ENCODE peak calls at places on chromosomes 1 and 21, in five cellular contexts. One of them, this sample, is unnamed. For H3K27me3, the result is how much of the 10 kb centered on the place peaks cover.

GRCh38 chr1:208654241-208654640 is 410.1 kb upstream of the PLXNA2 start:
- DNase-seq in neural progenitor cell: peak
- DNase-seq in mammary epithelial cell: peak
- DNase-seq in PC-9: no peak
- DNase-seq in HCT116: peak
- DNase-seq in this sample: peak

GRCh38 chr1:47444578-47445465 is 7.0 kb downstream of the FOXD2 start:
- DNase-seq in neural progenitor cell: peak
- DNase-seq in mammary epithelial cell: peak
- DNase-seq in HCT116: no peak
- DNase-seq in PC-9: no peak
- DNase-seq in this sample: peak

GRCh38 chr1:80417651-80418050 is 1383.1 kb upstream of the ADGRL2 start:
- DNase-seq in PC-9: no peak
- DNase-seq in neural progenitor cell: no peak
- DNase-seq in HCT116: no peak
- DNase-seq in mammary epithelial cell: peak
- DNase-seq in this sample: no peak

GRCh38 chr1:27561126-27561899 is 42.6 kb downstream of the AHDC1 start:
- DNase-seq in HCT116: no peak
- DNase-seq in mammary epithelial cell: no peak
- DNase-seq in neural progenitor cell: peak
- DNase-seq in PC-9: no peak
- DNase-seq in this sample: no peak

GRCh38 chr1:155983191-155984023 is 5.1 kb upstream of the ARHGEF2 start:
- DNase-seq in neural progenitor cell: peak
- DNase-seq in PC-9: peak
- DNase-seq in mammary epithelial cell: peak
- DNase-seq in HCT116: peak
- DNase-seq in this sample: peak

GRCh38 chr21:45611296-45611695 is 32.2 kb upstream of the PCBP3 start:
- DNase-seq in PC-9: no peak
- DNase-seq in neural progenitor cell: no peak
- DNase-seq in HCT116: no peak
- DNase-seq in mammary epithelial cell: no peak
- DNase-seq in this sample: no peak

GRCh38 chr1:42423621-42424200 is 32.1 kb downstream of the ZMYND12 start:
- DNase-seq in neural progenitor cell: no peak
- DNase-seq in PC-9: no peak
- DNase-seq in mammary epithelial cell: no peak
- DNase-seq in HCT116: no peak
- DNase-seq in this sample: no peak

GRCh38 chr1:45037456-45037855 is 25.4 kb downstream of the UROD start:
- DNase-seq in PC-9: peak
- DNase-seq in mammary epithelial cell: no peak
- DNase-seq in neural progenitor cell: no peak
- DNase-seq in HCT116: no peak
- DNase-seq in this sample: no peak

GRCh38 chr1:119101563-119101962 is 38.9 kb downstream of the WARS2 start:
- DNase-seq in HCT116: no peak
- DNase-seq in mammary epithelial cell: peak
- DNase-seq in PC-9: no peak
- DNase-seq in neural progenitor cell: no peak
- DNase-seq in this sample: no peak

GRCh38 chr1:231355171-231355570 is 17.1 kb downstream of the SPRTN start:
- DNase-seq in mammary epithelial cell: no peak
- DNase-seq in HCT116: no peak
- DNase-seq in neural progenitor cell: no peak
- DNase-seq in PC-9: no peak
- DNase-seq in this sample: no peak

GRCh38 chr1:24862775-24863483 is 67.1 kb downstream of the RUNX3 start:
- DNase-seq in PC-9: no peak
- DNase-seq in HCT116: no peak
- DNase-seq in neural progenitor cell: no peak
- DNase-seq in mammary epithelial cell: no peak
- DNase-seq in this sample: no peak

GRCh38 chr21:29347274-29347681 is 48.6 kb downstream of the BACH1 start:
- DNase-seq in mammary epithelial cell: no peak
- DNase-seq in HCT116: no peak
- DNase-seq in neural progenitor cell: no peak
- DNase-seq in PC-9: no peak
- DNase-seq in this sample: no peak

GRCh38 chr1:109567823-109568222 is 19.4 kb downstream of the GNAI3 start:
- DNase-seq in mammary epithelial cell: no peak
- DNase-seq in neural progenitor cell: no peak
- DNase-seq in HCT116: no peak
- DNase-seq in PC-9: no peak
- DNase-seq in this sample: peak

GRCh38 chr21:31537872-31538576 is 121.5 kb upstream of the SOD1 start:
- DNase-seq in neural progenitor cell: peak
- DNase-seq in HCT116: no peak
- DNase-seq in mammary epithelial cell: no peak
- DNase-seq in PC-9: no peak
- DNase-seq in this sample: peak

GRCh38 chr21:42491328-42491727 is 4.7 kb downstream of the RSPH1 start:
- DNase-seq in PC-9: no peak
- DNase-seq in neural progenitor cell: no peak
- DNase-seq in mammary epithelial cell: no peak
- DNase-seq in HCT116: no peak
- DNase-seq in this sample: no peak

GRCh38 chr1:172360511-172360910 is 60.0 kb upstream of the C1orf105 start:
- DNase-seq in mammary epithelial cell: peak
- DNase-seq in HCT116: no peak
- DNase-seq in PC-9: peak
- DNase-seq in neural progenitor cell: peak
- DNase-seq in this sample: no peak

DNA sequence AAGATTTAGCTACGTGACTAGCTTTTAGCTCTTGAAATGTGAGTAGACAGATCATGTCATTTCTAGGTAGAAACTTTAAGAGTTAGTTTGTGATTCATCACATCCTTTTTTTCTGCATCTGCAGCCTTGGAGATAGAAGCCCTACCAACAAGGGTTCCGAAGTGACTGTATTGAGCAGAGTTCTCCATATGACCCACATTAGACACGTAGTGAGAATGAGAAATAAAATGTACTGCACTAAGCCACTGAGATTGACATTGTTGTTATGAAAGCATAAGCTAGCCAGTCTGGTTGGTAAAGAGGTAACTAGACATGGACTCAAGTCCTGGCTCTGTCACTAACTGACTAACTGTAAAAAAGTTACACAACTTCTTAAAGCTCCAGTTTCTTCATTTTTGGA is 296.1 kb downstream of the PDE4B start:
- DNase-seq in neural progenitor cell: no peak
- DNase-seq in PC-9: no peak
- DNase-seq in HCT116: no peak
- DNase-seq in mammary epithelial cell: no peak
- DNase-seq in this sample: no peak
- H3K27me3 ChIP-seq in neural progenitor cell: under half
- H3K27me3 ChIP-seq in PC-9: under half
- H3K27me3 ChIP-seq in HCT116: under half
- H3K27me3 ChIP-seq in mammary epithelial cell: under half
- H3K27me3 ChIP-seq in this sample: under half

GRCh38 chr1:11789126-11790067 is 16.4 kb downstream of the MTHFR start:
- DNase-seq in HCT116: no peak
- DNase-seq in mammary epithelial cell: no peak
- DNase-seq in neural progenitor cell: peak
- DNase-seq in PC-9: no peak
- DNase-seq in this sample: no peak

GRCh38 chr1:11786168-11786567 is 19.6 kb downstream of the MTHFR start:
- DNase-seq in HCT116: no peak
- DNase-seq in mammary epithelial cell: no peak
- DNase-seq in PC-9: no peak
- DNase-seq in neural progenitor cell: no peak
- DNase-seq in this sample: no peak

GRCh38 chr1:11787251-11787803 is 18.4 kb downstream of the MTHFR start:
- DNase-seq in mammary epithelial cell: peak
- DNase-seq in HCT116: no peak
- DNase-seq in PC-9: no peak
- DNase-seq in neural progenitor cell: peak
- DNase-seq in this sample: no peak

GRCh38 chr1:11788549-11789053 is 17.2 kb downstream of the MTHFR start:
- DNase-seq in HCT116: no peak
- DNase-seq in neural progenitor cell: peak
- DNase-seq in mammary epithelial cell: no peak
- DNase-seq in PC-9: no peak
- DNase-seq in this sample: no peak

GRCh38 chr1:11787804-11788436 is 17.8 kb downstream of the MTHFR start:
- DNase-seq in mammary epithelial cell: no peak
- DNase-seq in neural progenitor cell: peak
- DNase-seq in HCT116: no peak
- DNase-seq in PC-9: no peak
- DNase-seq in this sample: no peak
- H3K4me2 ChIP-seq in mammary epithelial cell: no peak
- H3K4me2 ChIP-seq in neural progenitor cell: peak
- H3K4me2 ChIP-seq in HCT116: peak
- H3K4me2 ChIP-seq in PC-9: no peak
- H3K4me2 ChIP-seq in this sample: no peak

DNA sequence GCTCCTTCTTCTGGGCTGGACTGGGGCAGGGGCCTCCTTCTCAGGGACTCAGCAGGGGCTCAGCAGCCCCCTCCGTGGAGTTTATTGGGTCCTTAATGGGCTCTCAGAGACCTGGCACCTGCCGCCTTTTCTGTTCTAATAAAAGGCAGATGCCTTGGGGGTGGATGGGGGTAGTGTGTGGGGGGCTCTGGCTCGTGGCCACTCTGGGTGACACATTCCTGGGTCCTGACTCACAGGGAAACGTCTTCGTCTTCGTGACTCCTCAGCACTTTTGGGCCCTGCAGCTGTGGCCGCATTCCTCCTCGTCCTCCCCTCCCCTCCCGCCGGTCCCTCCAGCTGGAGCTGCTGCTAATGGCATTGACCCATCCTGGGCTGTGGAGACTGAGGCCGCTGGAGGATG is 107.8 kb upstream of the WNT4 start:
- DNase-seq in PC-9: peak
- DNase-seq in neural progenitor cell: no peak
- DNase-seq in HCT116: no peak
- DNase-seq in mammary epithelial cell: no peak
- DNase-seq in this sample: no peak
- H3K27me3 ChIP-seq in PC-9: under half
- H3K27me3 ChIP-seq in neural progenitor cell: half or more
- H3K27me3 ChIP-seq in HCT116: under half
- H3K27me3 ChIP-seq in mammary epithelial cell: under half
- H3K27me3 ChIP-seq in this sample: under half

DNA sequence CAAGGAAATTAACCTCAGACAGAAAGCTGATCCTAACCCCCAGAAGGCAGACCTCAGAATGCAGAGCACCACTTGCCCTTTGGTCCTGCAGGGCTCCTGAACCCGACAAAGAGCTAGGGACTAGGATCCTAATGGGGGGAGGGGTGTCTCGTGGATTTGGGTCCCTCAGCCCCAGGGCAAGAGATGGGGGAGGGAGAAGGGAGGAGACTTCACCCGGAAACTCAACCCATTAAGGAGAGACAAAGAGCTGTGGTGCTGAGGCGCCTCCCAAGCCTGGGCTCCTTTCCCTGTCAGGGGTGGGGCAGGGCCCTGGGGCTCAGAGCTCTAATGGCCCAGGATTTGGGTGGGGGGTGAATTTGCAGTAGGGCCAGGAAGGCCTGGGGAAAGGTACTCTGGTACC is 2.9 kb downstream of the NECTIN4 start:
- DNase-seq in neural progenitor cell: no peak
- DNase-seq in mammary epithelial cell: no peak
- DNase-seq in PC-9: no peak
- DNase-seq in HCT116: no peak
- DNase-seq in this sample: no peak
- H3K4me2 ChIP-seq in neural progenitor cell: no peak
- H3K4me2 ChIP-seq in mammary epithelial cell: no peak
- H3K4me2 ChIP-seq in PC-9: peak
- H3K4me2 ChIP-seq in HCT116: peak
- H3K4me2 ChIP-seq in this sample: no peak

DNA sequence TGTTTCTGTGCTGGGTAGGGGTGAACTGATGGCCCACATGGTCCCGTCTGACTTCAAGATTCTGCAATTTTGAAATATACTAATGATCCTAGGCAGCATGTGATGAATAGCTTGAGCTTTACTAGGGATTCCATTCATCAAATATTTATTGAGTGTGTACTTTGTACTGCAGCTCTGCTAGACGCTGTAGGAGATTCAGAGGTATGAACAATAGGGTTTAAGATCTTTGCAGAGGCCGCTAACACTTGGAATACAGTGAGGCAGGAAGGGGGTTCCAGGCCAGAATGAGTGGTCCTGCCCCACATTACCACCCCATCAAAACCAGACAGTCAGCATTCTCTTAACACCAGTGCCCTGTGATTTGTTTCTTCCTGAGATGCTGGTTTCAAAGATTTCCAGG is 19.8 kb downstream of the IER5 start:
- DNase-seq in neural progenitor cell: no peak
- DNase-seq in PC-9: no peak
- DNase-seq in mammary epithelial cell: no peak
- DNase-seq in HCT116: no peak
- DNase-seq in this sample: no peak
- H3K27me3 ChIP-seq in neural progenitor cell: under half
- H3K27me3 ChIP-seq in PC-9: under half
- H3K27me3 ChIP-seq in mammary epithelial cell: under half
- H3K27me3 ChIP-seq in HCT116: under half
- H3K27me3 ChIP-seq in this sample: under half

GRCh38 chr21:43609501-43610340 is 49.6 kb downstream of the HSF2BP start:
- DNase-seq in HCT116: no peak
- DNase-seq in PC-9: peak
- DNase-seq in mammary epithelial cell: peak
- DNase-seq in neural progenitor cell: no peak
- DNase-seq in this sample: no peak
- H3K4me2 ChIP-seq in HCT116: no peak
- H3K4me2 ChIP-seq in PC-9: peak
- H3K4me2 ChIP-seq in mammary epithelial cell: peak
- H3K4me2 ChIP-seq in neural progenitor cell: no peak
- H3K4me2 ChIP-seq in this sample: no peak

GRCh38 chr21:36560933-36561575 is 81.1 kb upstream of the CLDN14 start:
- DNase-seq in mammary epithelial cell: no peak
- DNase-seq in neural progenitor cell: no peak
- DNase-seq in PC-9: no peak
- DNase-seq in HCT116: no peak
- DNase-seq in this sample: no peak
- H3K27me3 ChIP-seq in mammary epithelial cell: under half
- H3K27me3 ChIP-seq in neural progenitor cell: under half
- H3K27me3 ChIP-seq in PC-9: under half
- H3K27me3 ChIP-seq in HCT116: under half
- H3K27me3 ChIP-seq in this sample: under half